ENCODE peak calls at places on chromosomes 7 and 10, in six cellular contexts. Z, Q, F, R, U and C are unnamed samples.

GRCh38 chr7:132035517-132036362 is 479.3 kb upstream of the PODXL start:
- DNase-seq in Z (no peak), Q (no peak), F (no peak), R (no peak), U (no peak), C (no peak)

GRCh38 chr10:60905580-60905979 is 38.4 kb downstream of the RHOBTB1 start:
- DNase-seq in Z (no peak), Q (no peak), F (peak; percentile 68), R (peak; percentile 54), U (no peak), C (no peak)

GRCh38 chr7:109986701-109987100 is 1104.2 kb upstream of the LRRN3 start:
- DNase-seq in Z (no peak), Q (no peak), F (no peak), R (no peak), U (no peak), C (no peak)

GRCh38 chr10:86139066-86139657 is 227.4 kb downstream of the GRID1 start:
- DNase-seq in Z (peak; percentile 68), Q (no peak), F (no peak), R (no peak), U (peak; percentile 76), C (no peak)

GRCh38 chr10:94047302-94047701 is 53.6 kb downstream of the PLCE1 start:
- DNase-seq in Z (no peak), Q (no peak), F (no peak), R (no peak), U (no peak), C (no peak)

GRCh38 chr10:83522881-83523386 is 616.4 kb upstream of the GHITM start:
- DNase-seq in Z (peak; percentile 7), Q (no peak), F (peak; percentile 44), R (no peak), U (no peak), C (no peak)

GRCh38 chr7:98354511-98355249 is 46.2 kb downstream of the BAIAP2L1 start:
- DNase-seq in Z (peak; percentile 86), Q (no peak), F (no peak), R (peak; percentile 75), U (peak; percentile 57), C (no peak)

GRCh38 chr10:13950543-13950939 is 363.8 kb downstream of the PRPF18 start:
- DNase-seq in Z (no peak), Q (no peak), F (no peak), R (no peak), U (no peak), C (no peak)

GRCh38 chr7:143477501-143478150 is at the start of gene TAS2R41:
- DNase-seq in Z (no peak), Q (no peak), F (no peak), R (no peak), U (no peak), C (no peak)

GRCh38 chr10:58299580-58299979 is 30.6 kb downstream of the CISD1 start:
- DNase-seq in Z (peak; percentile 76), Q (peak; percentile 35), F (no peak), R (no peak), U (peak; percentile 52), C (no peak)

GRCh38 chr10:73968101-73968515 is 29.8 kb upstream of the VCL start:
- DNase-seq in Z (peak; percentile 75), Q (no peak), F (no peak), R (no peak), U (no peak), C (no peak)

GRCh38 chr10:51718804-51719291 is 19.5 kb upstream of the CSTF2T start:
- DNase-seq in Z (peak; percentile 74), Q (no peak), F (no peak), R (no peak), U (peak; percentile 62), C (no peak)

GRCh38 chr7:30241767-30242166 is 42.6 kb upstream of the ZNRF2 start:
- DNase-seq in Z (no peak), Q (no peak), F (no peak), R (no peak), U (no peak), C (no peak)

GRCh38 chr10:96614515-96614914 is 27.7 kb upstream of the TM9SF3 start:
- DNase-seq in Z (peak; percentile 25), Q (no peak), F (no peak), R (no peak), U (no peak), C (no peak)

GRCh38 chr10:31774291-31774900 is 154.2 kb downstream of the ARHGAP12 start:
- DNase-seq in Z (peak; percentile 62), Q (no peak), F (no peak), R (no peak), U (no peak), C (no peak)

GRCh38 chr10:16673443-16673842 is 143.8 kb downstream of the RSU1 start:
- DNase-seq in Z (no peak), Q (no peak), F (no peak), R (no peak), U (no peak), C (no peak)

GRCh38 chr7:112360681-112361080 is 89.6 kb upstream of the IFRD1 start:
- DNase-seq in Z (no peak), Q (no peak), F (no peak), R (no peak), U (no peak), C (no peak)

GRCh38 chr10:82321734-82322133 is 446.7 kb downstream of the NRG3 start:
- DNase-seq in Z (no peak), Q (no peak), F (no peak), R (no peak), U (no peak), C (no peak)

GRCh38 chr7:12570529-12571461 is at the start of gene SCIN:
- DNase-seq in Z (peak; percentile 46), Q (no peak), F (peak; percentile 22), R (peak; percentile 68), U (peak; percentile 63), C (no peak)

GRCh38 chr10:112071596-112072133 is 111.9 kb downstream of the GPAM start:
- DNase-seq in Z (no peak), Q (no peak), F (no peak), R (no peak), U (no peak), C (no peak)

GRCh38 chr7:87463982-87464381 is 11.5 kb downstream of the ABCB4 start:
- DNase-seq in Z (no peak), Q (no peak), F (no peak), R (no peak), U (no peak), C (no peak)

GRCh38 chr10:95831076-95831475 is 75.1 kb downstream of the ENTPD1 start:
- DNase-seq in Z (no peak), Q (no peak), F (no peak), R (no peak), U (no peak), C (no peak)

GRCh38 chr7:4189151-4189570 is 492.9 kb upstream of the FOXK1 start:
- DNase-seq in Z (no peak), Q (no peak), F (peak; percentile 82), R (peak; percentile 69), U (no peak), C (no peak)

GRCh38 chr10:17504547-17505245 is 50.3 kb upstream of the ST8SIA6 start:
- DNase-seq in Z (peak; percentile 18), Q (no peak), F (no peak), R (no peak), U (no peak), C (no peak)

GRCh38 chr7:116477646-116478045 is 21.9 kb upstream of the CAV2 start:
- DNase-seq in Z (no peak), Q (no peak), F (no peak), R (no peak), U (no peak), C (no peak)

GRCh38 chr10:3126741-3127342 is 45.7 kb downstream of the PITRM1 start:
- DNase-seq in Z (peak; percentile 14), Q (no peak), F (peak; percentile 56), R (no peak), U (no peak), C (peak; percentile 37)

GRCh38 chr7:82105463-82105862 is 335.6 kb upstream of the HGF start:
- DNase-seq in Z (peak; percentile 51), Q (no peak), F (no peak), R (no peak), U (no peak), C (no peak)

GRCh38 chr10:117543245-117543998 is 876 bp downstream of the EMX2 start:
- DNase-seq in Z (peak; percentile 72), Q (no peak), F (no peak), R (no peak), U (peak; percentile 71), C (no peak)

GRCh38 chr7:70028620-70029019 is 430.3 kb downstream of the AUTS2 start:
- DNase-seq in Z (no peak), Q (no peak), F (no peak), R (no peak), U (no peak), C (no peak)

GRCh38 chr10:99233680-99234018 is 2.0 kb downstream of the HPSE2 start:
- DNase-seq in Z (no peak), Q (no peak), F (no peak), R (peak; percentile 55), U (no peak), C (no peak)

GRCh38 chr10:98006266-98006665 is 24.2 kb downstream of the CRTAC1 start:
- DNase-seq in Z (peak; percentile 72), Q (no peak), F (no peak), R (no peak), U (peak; percentile 81), C (no peak)

GRCh38 chr10:3154661-3155060 is 17.9 kb downstream of the PITRM1 start:
- DNase-seq in Z (no peak), Q (no peak), F (no peak), R (no peak), U (no peak), C (no peak)

GRCh38 chr7:37247881-37248280 is 200.8 kb downstream of the ELMO1 start:
- DNase-seq in Z (peak; percentile 91), Q (no peak), F (no peak), R (no peak), U (peak; percentile 74), C (no peak)

GRCh38 chr7:130349911-130350782 is 5.5 kb downstream of the CPA5 start:
- DNase-seq in Z (peak; percentile 89), Q (no peak), F (no peak), R (no peak), U (no peak), C (no peak)
- H3K27ac ChIP-seq in Z (no peak overlapping the region), Q (no peak overlapping the region), F (peak overlapping the region; percentile 75), R (peak overlapping the region; percentile 61), U (no peak overlapping the region), C (no peak overlapping the region)

GRCh38 chr7:7504910-7505704 is 30.6 kb downstream of the COL28A1 start:
- DNase-seq in Z (no peak), Q (no peak), F (no peak), R (no peak), U (no peak), C (no peak)

GRCh38 chr7:7510814-7511213 is 24.9 kb downstream of the COL28A1 start:
- DNase-seq in Z (no peak), Q (no peak), F (no peak), R (no peak), U (no peak), C (no peak)

GRCh38 chr7:7505936-7506335 is 29.7 kb downstream of the COL28A1 start:
- DNase-seq in Z (no peak), Q (no peak), F (no peak), R (no peak), U (no peak), C (no peak)
- H3K27ac ChIP-seq in Z (no peak overlapping the region), Q (no peak overlapping the region), F (peak overlapping the region; percentile 49), R (no peak overlapping the region), U (no peak overlapping the region), C (no peak overlapping the region)

GRCh38 chr7:122056977-122057376 is 87.1 kb downstream of the AASS start:
- DNase-seq in Z (no peak), Q (no peak), F (no peak), R (no peak), U (no peak), C (no peak)
- H3K27ac ChIP-seq in Z (no peak overlapping the region), Q (no peak overlapping the region), F (no peak overlapping the region), R (no peak overlapping the region), U (no peak overlapping the region), C (no peak overlapping the region)

GRCh38 chr7:150896562-150897209 is 44.4 kb downstream of the AOC1 start:
- DNase-seq in Z (no peak), Q (no peak), F (no peak), R (no peak), U (no peak), C (no peak)
- H3K27ac ChIP-seq in Z (no peak overlapping the region), Q (no peak overlapping the region), F (no peak overlapping the region), R (no peak overlapping the region), U (no peak overlapping the region), C (no peak overlapping the region)